ENCODE peak calls at places on chromosomes 7 and 10, in five cellular contexts. I, E, Y, T and K are unnamed samples.

GRCh38 chr7:42096681-42097637 is 140.1 kb downstream of the GLI3 start:
- DNase-seq in E (no peak), Y (no peak), T (no peak), I (no peak), K (no peak)

GRCh38 chr10:119039161-119039560 is 9.6 kb downstream of the NANOS1 start:
- DNase-seq in T (no peak), Y (no peak), E (no peak), I (no peak), K (no peak)

GRCh38 chr7:25196132-25196896 is 32.0 kb downstream of the NPVF start:
- DNase-seq in E (no peak), T (peak; percentile 38), Y (no peak), I (no peak), K (no peak)

GRCh38 chr10:11757820-11758463 is 15.8 kb downstream of the ECHDC3 start:
- DNase-seq in E (peak; percentile 83), T (peak; percentile 89), I (peak; percentile 86), Y (peak; percentile 96), K (no peak)

GRCh38 chr7:71303566-71303965 is 171.6 kb downstream of the GALNT17 start:
- DNase-seq in T (no peak), Y (no peak), E (no peak), I (no peak), K (no peak)

GRCh38 chr7:142864980-142865747 is 10.3 kb downstream of the EPHB6 start:
- DNase-seq in Y (no peak), I (no peak), T (no peak), E (no peak), K (no peak)

GRCh38 chr7:128937647-128938523 is at the start of gene IRF5:
- DNase-seq in Y (peak; percentile 90), E (no peak), T (peak; percentile 81), I (peak; percentile 66), K (peak; percentile 68)

GRCh38 chr7:122010116-122010515 is 133.9 kb downstream of the AASS start:
- DNase-seq in I (no peak), Y (no peak), T (no peak), E (no peak), K (no peak)

GRCh38 chr7:42087616-42088015 is 149.4 kb downstream of the GLI3 start:
- DNase-seq in T (no peak), I (no peak), E (no peak), Y (no peak), K (no peak)

GRCh38 chr10:4763960-4764428 is 62.0 kb upstream of the AKR1E2 start:
- DNase-seq in I (no peak), T (no peak), E (no peak), Y (no peak), K (no peak)

GRCh38 chr7:155580367-155580766 is 34.0 kb upstream of the CNPY1 start:
- DNase-seq in Y (peak; percentile 14), I (no peak), T (no peak), E (no peak), K (no peak)

GRCh38 chr7:95104739-95105138 is 197.3 kb downstream of the PPP1R9A start:
- DNase-seq in T (no peak), E (no peak), I (peak; percentile 74), Y (no peak), K (no peak)

GRCh38 chr10:123392182-123392930 is 238.2 kb downstream of the BUB3 start:
- DNase-seq in Y (no peak), T (no peak), E (no peak), I (no peak), K (no peak)